ENCODE peak calls at places on chromosomes 11 and 22, in nine cellular contexts. One of them, this sample, is unnamed.

GRCh38 chr22:40588726-40589125 is 47.8 kb downstream of the MRTFA start:
- DNase-seq in endothelial cell: no peak
- DNase-seq in AG08395: no peak
- DNase-seq in erythroblast: no peak
- DNase-seq in aorta: no peak
- DNase-seq in germinal center: no peak
- DNase-seq in T-helper 1 cell: no peak
- DNase-seq in activated B cell treated with CpG ODN at 0.5 μM for 24 hours: no peak
- DNase-seq in stimulated activated CD4-positive, alpha-beta T cell treated with anti-CD3 and anti-CD28 coated beads, Interleukin-15, amount 100 ng/mL, for 24 hours: no peak
- DNase-seq in this sample: no peak

GRCh38 chr11:128874406-128874805 is 7.3 kb upstream of the KCNJ1 start:
- DNase-seq in erythroblast: no peak
- DNase-seq in germinal center: no peak
- DNase-seq in stimulated activated CD4-positive, alpha-beta T cell treated with anti-CD3 and anti-CD28 coated beads, Interleukin-15, amount 100 ng/mL, for 24 hours: no peak
- DNase-seq in aorta: no peak
- DNase-seq in T-helper 1 cell: no peak
- DNase-seq in AG08395: peak
- DNase-seq in activated B cell treated with CpG ODN at 0.5 μM for 24 hours: no peak
- DNase-seq in endothelial cell: no peak
- DNase-seq in this sample: no peak

GRCh38 chr11:83047515-83048225 is 24.0 kb downstream of the RAB30 start:
- DNase-seq in endothelial cell: no peak
- DNase-seq in erythroblast: no peak
- DNase-seq in T-helper 1 cell: no peak
- DNase-seq in activated B cell treated with CpG ODN at 0.5 μM for 24 hours: no peak
- DNase-seq in stimulated activated CD4-positive, alpha-beta T cell treated with anti-CD3 and anti-CD28 coated beads, Interleukin-15, amount 100 ng/mL, for 24 hours: no peak
- DNase-seq in aorta: no peak
- DNase-seq in AG08395: no peak
- DNase-seq in germinal center: no peak
- DNase-seq in this sample: no peak

GRCh38 chr11:1641096-1641495 is 11.5 kb downstream of the KRTAP5-5 start:
- DNase-seq in germinal center: no peak
- DNase-seq in AG08395: no peak
- DNase-seq in endothelial cell: no peak
- DNase-seq in stimulated activated CD4-positive, alpha-beta T cell treated with anti-CD3 and anti-CD28 coated beads, Interleukin-15, amount 100 ng/mL, for 24 hours: no peak
- DNase-seq in erythroblast: no peak
- DNase-seq in T-helper 1 cell: no peak
- DNase-seq in aorta: peak
- DNase-seq in activated B cell treated with CpG ODN at 0.5 μM for 24 hours: no peak
- DNase-seq in this sample: no peak

GRCh38 chr11:22633354-22633902 is 7.8 kb upstream of the FANCF start:
- DNase-seq in AG08395: no peak
- DNase-seq in stimulated activated CD4-positive, alpha-beta T cell treated with anti-CD3 and anti-CD28 coated beads, Interleukin-15, amount 100 ng/mL, for 24 hours: no peak
- DNase-seq in T-helper 1 cell: no peak
- DNase-seq in germinal center: no peak
- DNase-seq in erythroblast: no peak
- DNase-seq in activated B cell treated with CpG ODN at 0.5 μM for 24 hours: no peak
- DNase-seq in endothelial cell: no peak
- DNase-seq in aorta: no peak
- DNase-seq in this sample: no peak

GRCh38 chr11:77672276-77672675 is 34.7 kb upstream of the CLNS1A start:
- DNase-seq in germinal center: no peak
- DNase-seq in stimulated activated CD4-positive, alpha-beta T cell treated with anti-CD3 and anti-CD28 coated beads, Interleukin-15, amount 100 ng/mL, for 24 hours: no peak
- DNase-seq in T-helper 1 cell: no peak
- DNase-seq in erythroblast: peak
- DNase-seq in aorta: no peak
- DNase-seq in AG08395: peak
- DNase-seq in activated B cell treated with CpG ODN at 0.5 μM for 24 hours: no peak
- DNase-seq in endothelial cell: no peak
- DNase-seq in this sample: no peak

GRCh38 chr11:7635137-7635536 is 38.2 kb downstream of the CYB5R2 start:
- DNase-seq in T-helper 1 cell: no peak
- DNase-seq in germinal center: no peak
- DNase-seq in erythroblast: no peak
- DNase-seq in aorta: no peak
- DNase-seq in activated B cell treated with CpG ODN at 0.5 μM for 24 hours: no peak
- DNase-seq in stimulated activated CD4-positive, alpha-beta T cell treated with anti-CD3 and anti-CD28 coated beads, Interleukin-15, amount 100 ng/mL, for 24 hours: no peak
- DNase-seq in endothelial cell: no peak
- DNase-seq in AG08395: no peak
- DNase-seq in this sample: no peak

GRCh38 chr11:61961570-61962212 is 5.7 kb downstream of the FTH1 start:
- DNase-seq in aorta: peak
- DNase-seq in erythroblast: no peak
- DNase-seq in AG08395: peak
- DNase-seq in stimulated activated CD4-positive, alpha-beta T cell treated with anti-CD3 and anti-CD28 coated beads, Interleukin-15, amount 100 ng/mL, for 24 hours: no peak
- DNase-seq in T-helper 1 cell: no peak
- DNase-seq in endothelial cell: no peak
- DNase-seq in activated B cell treated with CpG ODN at 0.5 μM for 24 hours: no peak
- DNase-seq in germinal center: no peak
- DNase-seq in this sample: no peak

GRCh38 chr11:72343159-72343756 is 91.1 kb downstream of the CLPB start:
- DNase-seq in erythroblast: no peak
- DNase-seq in stimulated activated CD4-positive, alpha-beta T cell treated with anti-CD3 and anti-CD28 coated beads, Interleukin-15, amount 100 ng/mL, for 24 hours: no peak
- DNase-seq in T-helper 1 cell: no peak
- DNase-seq in AG08395: no peak
- DNase-seq in aorta: no peak
- DNase-seq in endothelial cell: no peak
- DNase-seq in activated B cell treated with CpG ODN at 0.5 μM for 24 hours: no peak
- DNase-seq in germinal center: peak
- DNase-seq in this sample: no peak

GRCh38 chr11:74634537-74634936 is 42.2 kb downstream of the POLD3 start:
- DNase-seq in AG08395: peak
- DNase-seq in activated B cell treated with CpG ODN at 0.5 μM for 24 hours: no peak
- DNase-seq in aorta: no peak
- DNase-seq in stimulated activated CD4-positive, alpha-beta T cell treated with anti-CD3 and anti-CD28 coated beads, Interleukin-15, amount 100 ng/mL, for 24 hours: no peak
- DNase-seq in erythroblast: peak
- DNase-seq in germinal center: no peak
- DNase-seq in endothelial cell: no peak
- DNase-seq in T-helper 1 cell: no peak
- DNase-seq in this sample: no peak

GRCh38 chr11:69295995-69296889 is 2.3 kb downstream of the MYEOV start:
- DNase-seq in germinal center: peak
- DNase-seq in activated B cell treated with CpG ODN at 0.5 μM for 24 hours: no peak
- DNase-seq in AG08395: peak
- DNase-seq in T-helper 1 cell: no peak
- DNase-seq in erythroblast: peak
- DNase-seq in stimulated activated CD4-positive, alpha-beta T cell treated with anti-CD3 and anti-CD28 coated beads, Interleukin-15, amount 100 ng/mL, for 24 hours: no peak
- DNase-seq in aorta: peak
- DNase-seq in endothelial cell: no peak
- DNase-seq in this sample: no peak

GRCh38 chr22:45226681-45227186 is 14.0 kb downstream of the KIAA0930 start:
- DNase-seq in endothelial cell: no peak
- DNase-seq in aorta: peak
- DNase-seq in activated B cell treated with CpG ODN at 0.5 μM for 24 hours: no peak
- DNase-seq in stimulated activated CD4-positive, alpha-beta T cell treated with anti-CD3 and anti-CD28 coated beads, Interleukin-15, amount 100 ng/mL, for 24 hours: no peak
- DNase-seq in T-helper 1 cell: no peak
- DNase-seq in erythroblast: no peak
- DNase-seq in germinal center: no peak
- DNase-seq in AG08395: peak
- DNase-seq in this sample: no peak

GRCh38 chr11:128251140-128251539 is 336.2 kb downstream of the ETS1 start:
- DNase-seq in germinal center: no peak
- DNase-seq in stimulated activated CD4-positive, alpha-beta T cell treated with anti-CD3 and anti-CD28 coated beads, Interleukin-15, amount 100 ng/mL, for 24 hours: no peak
- DNase-seq in activated B cell treated with CpG ODN at 0.5 μM for 24 hours: no peak
- DNase-seq in endothelial cell: no peak
- DNase-seq in aorta: no peak
- DNase-seq in AG08395: peak
- DNase-seq in T-helper 1 cell: no peak
- DNase-seq in erythroblast: no peak
- DNase-seq in this sample: no peak

GRCh38 chr22:35344956-35345690 is 35.8 kb upstream of the HMOX1 start:
- DNase-seq in activated B cell treated with CpG ODN at 0.5 μM for 24 hours: no peak
- DNase-seq in germinal center: no peak
- DNase-seq in T-helper 1 cell: no peak
- DNase-seq in stimulated activated CD4-positive, alpha-beta T cell treated with anti-CD3 and anti-CD28 coated beads, Interleukin-15, amount 100 ng/mL, for 24 hours: no peak
- DNase-seq in endothelial cell: no peak
- DNase-seq in aorta: no peak
- DNase-seq in erythroblast: no peak
- DNase-seq in AG08395: no peak
- DNase-seq in this sample: no peak

GRCh38 chr11:69292221-69292648 is 1.7 kb upstream of the MYEOV start:
- DNase-seq in activated B cell treated with CpG ODN at 0.5 μM for 24 hours: peak
- DNase-seq in T-helper 1 cell: peak
- DNase-seq in endothelial cell: peak
- DNase-seq in erythroblast: peak
- DNase-seq in AG08395: no peak
- DNase-seq in germinal center: peak
- DNase-seq in aorta: peak
- DNase-seq in stimulated activated CD4-positive, alpha-beta T cell treated with anti-CD3 and anti-CD28 coated beads, Interleukin-15, amount 100 ng/mL, for 24 hours: peak
- DNase-seq in this sample: peak

GRCh38 chr11:47979378-47980092 is 824 bp upstream of the PTPRJ start:
- DNase-seq in aorta: no peak
- DNase-seq in germinal center: peak
- DNase-seq in endothelial cell: no peak
- DNase-seq in T-helper 1 cell: no peak
- DNase-seq in stimulated activated CD4-positive, alpha-beta T cell treated with anti-CD3 and anti-CD28 coated beads, Interleukin-15, amount 100 ng/mL, for 24 hours: no peak
- DNase-seq in AG08395: no peak
- DNase-seq in erythroblast: peak
- DNase-seq in activated B cell treated with CpG ODN at 0.5 μM for 24 hours: no peak
- DNase-seq in this sample: no peak

GRCh38 chr22:37357471-37357870 is 69.8 kb downstream of the ELFN2 start:
- DNase-seq in T-helper 1 cell: no peak
- DNase-seq in stimulated activated CD4-positive, alpha-beta T cell treated with anti-CD3 and anti-CD28 coated beads, Interleukin-15, amount 100 ng/mL, for 24 hours: no peak
- DNase-seq in germinal center: no peak
- DNase-seq in aorta: no peak
- DNase-seq in endothelial cell: no peak
- DNase-seq in AG08395: no peak
- DNase-seq in erythroblast: no peak
- DNase-seq in activated B cell treated with CpG ODN at 0.5 μM for 24 hours: no peak
- DNase-seq in this sample: no peak

GRCh38 chr11:17930544-17931144 is 82.2 kb downstream of the SERGEF start:
- DNase-seq in AG08395: no peak
- DNase-seq in endothelial cell: no peak
- DNase-seq in stimulated activated CD4-positive, alpha-beta T cell treated with anti-CD3 and anti-CD28 coated beads, Interleukin-15, amount 100 ng/mL, for 24 hours: no peak
- DNase-seq in erythroblast: no peak
- DNase-seq in aorta: no peak
- DNase-seq in germinal center: no peak
- DNase-seq in T-helper 1 cell: no peak
- DNase-seq in activated B cell treated with CpG ODN at 0.5 μM for 24 hours: no peak
- DNase-seq in this sample: no peak

GRCh38 chr11:3737386-3737933 is 59.9 kb downstream of the NUP98 start:
- DNase-seq in aorta: no peak
- DNase-seq in stimulated activated CD4-positive, alpha-beta T cell treated with anti-CD3 and anti-CD28 coated beads, Interleukin-15, amount 100 ng/mL, for 24 hours: no peak
- DNase-seq in endothelial cell: no peak
- DNase-seq in AG08395: no peak
- DNase-seq in erythroblast: no peak
- DNase-seq in germinal center: no peak
- DNase-seq in activated B cell treated with CpG ODN at 0.5 μM for 24 hours: no peak
- DNase-seq in T-helper 1 cell: no peak
- DNase-seq in this sample: no peak

GRCh38 chr11:96567193-96567592 is 177.4 kb downstream of the JRKL start:
- DNase-seq in stimulated activated CD4-positive, alpha-beta T cell treated with anti-CD3 and anti-CD28 coated beads, Interleukin-15, amount 100 ng/mL, for 24 hours: no peak
- DNase-seq in AG08395: no peak
- DNase-seq in aorta: no peak
- DNase-seq in germinal center: no peak
- DNase-seq in T-helper 1 cell: no peak
- DNase-seq in activated B cell treated with CpG ODN at 0.5 μM for 24 hours: no peak
- DNase-seq in endothelial cell: no peak
- DNase-seq in erythroblast: no peak
- DNase-seq in this sample: no peak

GRCh38 chr11:76589477-76589876 is 81.1 kb downstream of the LRRC32 start:
- DNase-seq in germinal center: no peak
- DNase-seq in AG08395: no peak
- DNase-seq in T-helper 1 cell: no peak
- DNase-seq in activated B cell treated with CpG ODN at 0.5 μM for 24 hours: no peak
- DNase-seq in stimulated activated CD4-positive, alpha-beta T cell treated with anti-CD3 and anti-CD28 coated beads, Interleukin-15, amount 100 ng/mL, for 24 hours: no peak
- DNase-seq in erythroblast: no peak
- DNase-seq in endothelial cell: no peak
- DNase-seq in aorta: no peak
- DNase-seq in this sample: no peak

GRCh38 chr11:133072366-133072765 is 459.9 kb downstream of the OPCML start:
- DNase-seq in T-helper 1 cell: no peak
- DNase-seq in AG08395: no peak
- DNase-seq in endothelial cell: no peak
- DNase-seq in aorta: no peak
- DNase-seq in stimulated activated CD4-positive, alpha-beta T cell treated with anti-CD3 and anti-CD28 coated beads, Interleukin-15, amount 100 ng/mL, for 24 hours: no peak
- DNase-seq in activated B cell treated with CpG ODN at 0.5 μM for 24 hours: no peak
- DNase-seq in erythroblast: no peak
- DNase-seq in germinal center: no peak
- DNase-seq in this sample: no peak

This sample was measured in effector memory CD4-positive, alpha-beta T cell.